ENCODE peak calls at places on chromosome 16, in five cellular contexts. One of them, this sample, is unnamed.

GRCh38 chr16:9808210-9808609 is 374.0 kb downstream of the GRIN2A start:
- DNase-seq in caudate nucleus: no peak
- DNase-seq in B cell: no peak
- DNase-seq in hepatic stellate cell: no peak
- DNase-seq in omental fat pad: no peak
- DNase-seq in this sample: no peak

GRCh38 chr16:57029161-57030160 is 40.1 kb downstream of the NLRC5 start:
- DNase-seq in caudate nucleus: no peak
- DNase-seq in B cell: no peak
- DNase-seq in hepatic stellate cell: no peak
- DNase-seq in omental fat pad: no peak
- DNase-seq in this sample: no peak

GRCh38 chr16:4734730-4735575 is 616 bp downstream of the DNAAF8 start:
- DNase-seq in caudate nucleus: peak; percentile 81
- DNase-seq in B cell: peak; percentile 93
- DNase-seq in hepatic stellate cell: peak; percentile 93
- DNase-seq in omental fat pad: peak; percentile 83
- DNase-seq in this sample: peak; percentile 88

GRCh38 chr16:27430923-27431484 is 29.0 kb downstream of the IL21R start:
- DNase-seq in caudate nucleus: no peak
- DNase-seq in B cell: peak; percentile 48
- DNase-seq in hepatic stellate cell: no peak
- DNase-seq in omental fat pad: no peak
- DNase-seq in this sample: no peak

GRCh38 chr16:49726155-49726554 is 129.8 kb downstream of the ZNF423 start:
- DNase-seq in caudate nucleus: no peak
- DNase-seq in B cell: no peak
- DNase-seq in hepatic stellate cell: no peak
- DNase-seq in omental fat pad: no peak
- DNase-seq in this sample: no peak

GRCh38 chr16:4011940-4012629 is 104.2 kb downstream of the ADCY9 start:
- DNase-seq in caudate nucleus: no peak
- DNase-seq in B cell: no peak
- DNase-seq in hepatic stellate cell: no peak
- DNase-seq in omental fat pad: no peak
- DNase-seq in this sample: no peak

GRCh38 chr16:89378947-89379771 is 111.2 kb downstream of the ANKRD11 start:
- DNase-seq in caudate nucleus: peak; percentile 43
- DNase-seq in B cell: no peak
- DNase-seq in hepatic stellate cell: no peak
- DNase-seq in omental fat pad: no peak
- DNase-seq in this sample: no peak

GRCh38 chr16:84096447-84097005 is 20.2 kb downstream of the MBTPS1 start:
- DNase-seq in caudate nucleus: no peak
- DNase-seq in B cell: no peak
- DNase-seq in hepatic stellate cell: no peak
- DNase-seq in omental fat pad: no peak
- DNase-seq in this sample: no peak

GRCh38 chr16:9122342-9122741 is 30.9 kb downstream of the HAPSTR1 start:
- DNase-seq in caudate nucleus: no peak
- DNase-seq in B cell: no peak
- DNase-seq in hepatic stellate cell: no peak
- DNase-seq in omental fat pad: no peak
- DNase-seq in this sample: no peak

GRCh38 chr16:8676160-8676547 is 1.7 kb downstream of the ABAT start:
- DNase-seq in caudate nucleus: no peak
- DNase-seq in B cell: no peak
- DNase-seq in hepatic stellate cell: no peak
- DNase-seq in omental fat pad: no peak
- DNase-seq in this sample: no peak

GRCh38 chr16:19366384-19366783 is 51.3 kb upstream of the TMC5 start:
- DNase-seq in caudate nucleus: no peak
- DNase-seq in B cell: no peak
- DNase-seq in hepatic stellate cell: no peak
- DNase-seq in omental fat pad: no peak
- DNase-seq in this sample: no peak

This sample was measured in tibial nerve.